ENCODE peak calls at places on chromosomes 4 and X, in seven cellular contexts. T is Panc1, V is AG09309, F is fibroblast of lung, U is tibial nerve, O is RWPE1, Z is AG04449. W is an unnamed sample.

GRCh38 chrX:115330498-115331138 is 41.1 kb downstream of the LUZP4 start:
- DNase-seq in T (peak; percentile 42), V (peak; percentile 46), F (peak; percentile 60), U (no peak), O (peak; percentile 42), Z (no peak), W (peak; percentile 50)

GRCh38 chrX:10902001-10902400 is 209.1 kb upstream of the HCCS start:
- DNase-seq in T (no peak), V (no peak), F (peak; percentile 73), U (no peak), O (peak; percentile 5), Z (no peak), W (no peak)

GRCh38 chrX:51837926-51838325 is 55.5 kb upstream of the MAGED1 start:
- DNase-seq in T (no peak), V (peak; percentile 2), F (peak; percentile 42), U (peak; percentile 74), O (no peak), Z (no peak), W (no peak)

GRCh38 chrX:12758291-12758690 is 32.9 kb upstream of the PRPS2 start:
- DNase-seq in T (no peak), V (no peak), F (no peak), U (no peak), O (no peak), Z (no peak), W (peak; percentile 2)

GRCh38 chr4:172830295-172830764 is 338.3 kb upstream of the GALNT7 start:
- DNase-seq in T (no peak), V (no peak), F (no peak), U (no peak), O (peak; percentile 4), Z (no peak), W (peak; percentile 14)

GRCh38 chr4:181959121-181959520 is 284.1 kb upstream of the TENM3 start:
- DNase-seq in T (no peak), V (no peak), F (peak; percentile 94), U (no peak), O (peak; percentile 38), Z (peak; percentile 65), W (no peak)

GRCh38 chr4:83851261-83852084 is 315.6 kb downstream of the GPAT3 start:
- DNase-seq in T (no peak), V (no peak), F (peak; percentile 88), U (no peak), O (no peak), Z (no peak), W (no peak)

GRCh38 chrX:97471071-97471470 is 587.4 kb downstream of the RPA4 start:
- DNase-seq in T (no peak), V (no peak), F (no peak), U (no peak), O (no peak), Z (no peak), W (no peak)

GRCh38 chrX:117996408-117996807 is 120.2 kb downstream of the KLHL13 start:
- DNase-seq in T (no peak), V (no peak), F (no peak), U (no peak), O (peak; percentile 36), Z (no peak), W (no peak)

GRCh38 chr4:64756016-64756415 is 346.8 kb upstream of the TECRL start:
- DNase-seq in T (no peak), V (no peak), F (peak; percentile 69), U (no peak), O (no peak), Z (no peak), W (no peak)

GRCh38 chrX:55135171-55135570 is 46.4 kb downstream of the PAGE2 start:
- DNase-seq in T (peak; percentile 24), V (no peak), F (peak; percentile 13), U (peak; percentile 7), O (peak; percentile 3), Z (no peak), W (no peak)

GRCh38 chrX:17697191-17697590 is 40.1 kb upstream of the SCML1 start:
- DNase-seq in T (no peak), V (no peak), F (no peak), U (no peak), O (no peak), Z (no peak), W (no peak)

GRCh38 chr4:165502919-165503907 is 124.4 kb downstream of the CPE start:
- DNase-seq in T (no peak), V (no peak), F (peak; percentile 57), U (peak; percentile 25), O (no peak), Z (no peak), W (peak; percentile 8)

GRCh38 chr4:113695328-113696169 is 66.0 kb downstream of the CAMK2D start:
- DNase-seq in T (no peak), V (no peak), F (peak; percentile 77), U (no peak), O (no peak), Z (no peak), W (no peak)

GRCh38 chr4:177410566-177410965 is 31.7 kb downstream of the AGA start:
- DNase-seq in T (no peak), V (no peak), F (no peak), U (no peak), O (no peak), Z (no peak), W (no peak)

GRCh38 chr4:107801766-107802211 is 22.9 kb upstream of the SGMS2 start:
- DNase-seq in T (no peak), V (peak; percentile 60), F (peak; percentile 68), U (no peak), O (peak; percentile 46), Z (no peak), W (no peak)

GRCh38 chrX:70129811-70130210 is 3.4 kb upstream of the IGBP1 start:
- DNase-seq in T (no peak), V (no peak), F (peak; percentile 6), U (no peak), O (peak; percentile 0), Z (no peak), W (no peak)

GRCh38 chr4:27985522-27985921 is 1124.9 kb downstream of the STIM2 start:
- DNase-seq in T (no peak), V (no peak), F (no peak), U (no peak), O (no peak), Z (no peak), W (no peak)

GRCh38 chrX:69323786-69324720 is 158.8 kb upstream of the PJA1 start:
- DNase-seq in T (no peak), V (no peak), F (no peak), U (no peak), O (no peak), Z (no peak), W (no peak)

GRCh38 chrX:120457766-120458180 is 11.3 kb downstream of the LAMP2 start:
- DNase-seq in T (peak; percentile 5), V (peak; percentile 67), F (peak; percentile 91), U (no peak), O (peak; percentile 67), Z (peak; percentile 52), W (peak; percentile 9)

GRCh38 chr4:84237008-84237407 is 262.1 kb downstream of the NKX6-1 start:
- DNase-seq in T (no peak), V (no peak), F (peak; percentile 33), U (no peak), O (no peak), Z (no peak), W (no peak)

GRCh38 chr4:88452941-88453340 is 4.0 kb upstream of the HERC5 start:
- DNase-seq in T (no peak), V (no peak), F (no peak), U (no peak), O (no peak), Z (no peak), W (no peak)

GRCh38 chrX:120311632-120312000 is 355 bp upstream of the TMEM255A start:
- DNase-seq in T (no peak), V (no peak), F (peak; percentile 26), U (no peak), O (no peak), Z (no peak), W (no peak)

GRCh38 chr4:37562592-37562991 is 123.6 kb downstream of the RELL1 start:
- DNase-seq in T (no peak), V (no peak), F (peak; percentile 73), U (no peak), O (peak; percentile 12), Z (no peak), W (no peak)

GRCh38 chrX:153651540-153652079 is 4.6 kb downstream of the DUSP9 start:
- DNase-seq in T (no peak), V (no peak), F (no peak), U (no peak), O (no peak), Z (no peak), W (peak; percentile 44)
- TF ChIP-seq CTCF in T (peak; percentile 71), V (peak; percentile 34), F (no peak), U (no peak), O (peak; percentile 13), Z (peak; percentile 27), W (no peak)

DNA sequence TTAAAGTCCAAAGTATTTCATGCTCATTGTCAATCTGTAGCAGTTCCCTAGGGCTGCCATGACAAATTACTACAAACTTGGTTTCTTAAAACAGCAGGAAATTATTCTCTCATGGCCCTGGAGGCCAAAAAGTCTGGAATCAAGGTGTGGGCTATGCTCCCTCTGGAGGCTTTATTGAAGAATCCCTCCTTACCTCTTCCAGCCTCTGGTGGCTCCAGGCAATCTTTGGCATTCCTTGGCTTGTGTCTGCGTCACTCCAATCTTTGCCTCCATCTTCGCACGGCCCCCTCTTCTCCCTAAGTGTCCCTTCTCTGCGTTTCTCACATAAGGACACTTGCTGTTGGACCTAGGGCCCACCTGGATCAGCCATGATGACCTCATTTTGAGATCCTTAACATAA is 170.4 kb downstream of the SMIM20 start:
- DNase-seq in T (no peak), V (no peak), F (no peak), U (no peak), O (no peak), Z (no peak), W (no peak)
- TF ChIP-seq CTCF in T (no peak), V (no peak), F (no peak), U (no peak), O (no peak), Z (no peak), W (no peak)

DNA sequence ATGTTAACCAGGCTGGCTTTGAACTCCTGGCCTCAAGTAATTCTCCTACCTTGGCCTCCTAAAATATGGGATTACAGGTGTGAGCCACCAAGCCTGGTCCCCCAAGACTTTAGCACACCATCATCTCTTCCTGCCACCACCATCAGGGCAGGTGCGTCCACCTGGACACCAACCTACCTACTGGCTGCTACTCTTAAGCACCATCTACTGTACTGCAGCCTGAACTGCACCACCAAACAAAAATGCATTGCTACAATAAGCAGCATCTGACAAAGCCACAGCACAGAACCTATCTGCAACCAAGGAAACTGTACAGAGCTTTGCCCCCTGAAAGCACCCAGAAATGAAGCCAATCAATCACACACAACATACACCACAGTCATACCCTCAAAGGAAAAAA is 139.7 kb downstream of the EFHC2 start:
- DNase-seq in T (no peak), V (no peak), F (no peak), U (no peak), O (no peak), Z (no peak), W (no peak)
- TF ChIP-seq CTCF in T (peak; percentile 49), V (peak; percentile 6), F (no peak), U (no peak), O (no peak), Z (no peak), W (no peak)

DNA sequence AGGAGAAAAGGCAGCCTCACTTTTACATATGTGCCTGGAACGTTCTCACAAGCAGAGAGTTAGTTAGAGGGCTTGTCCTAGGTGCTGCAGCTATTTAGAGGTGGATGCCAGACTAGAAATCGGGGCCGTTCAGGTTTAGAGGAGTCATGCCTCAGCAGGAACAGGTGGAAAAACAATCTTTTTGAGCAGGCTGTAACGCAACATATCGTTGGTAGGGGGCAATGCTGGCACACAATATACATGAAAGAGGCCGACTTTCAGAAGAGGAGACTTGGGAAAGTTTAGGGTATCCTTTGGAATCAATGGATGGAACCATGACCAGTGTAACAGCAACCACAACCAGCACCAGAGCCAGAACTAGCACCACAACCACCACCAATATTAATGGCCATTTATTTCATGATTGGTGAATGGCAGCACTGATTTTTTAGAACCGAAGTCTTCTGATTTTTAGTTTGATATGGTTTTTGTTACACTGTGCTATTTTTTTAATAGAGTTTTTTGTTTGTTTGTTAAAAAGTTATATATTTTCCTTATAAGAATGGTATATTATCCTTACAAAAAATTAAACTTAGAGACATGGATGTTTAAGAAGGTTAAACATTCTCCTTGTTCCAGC is 14.9 kb upstream of the PAQR3 start:
- DNase-seq in T (peak; percentile 8), V (no peak), F (no peak), U (peak; percentile 37), O (no peak), Z (no peak), W (no peak)
- TF ChIP-seq CTCF in T (peak; percentile 63), V (peak; percentile 34), F (peak; percentile 28), U (peak; percentile 33), O (no peak), Z (no peak), W (peak; percentile 10)

W was measured in GM20000.